ENCODE peak calls at places on chromosomes 16 and 17, in five cellular contexts. A is HFFc6, N is cardiac muscle cell, Z is Right ventricle myocardium superior, P is kidney glomerular epithelial cell. Y is an unnamed sample.
A peak's percentile ranks its signal among the peaks of the same experiment; 100 is the strongest.

GRCh38 chr16:86775401-86775985 is 197.1 kb downstream of the FOXL1 start:
- DNase-seq in A (no peak), N (no peak), Z (no peak), P (no peak), Y (no peak)

GRCh38 chr17:73910216-73910615 is 266.0 kb upstream of the SDK2 start:
- DNase-seq in A (no peak), N (no peak), Z (no peak), P (no peak), Y (no peak)

GRCh38 chr17:6589266-6589946 is 33.1 kb upstream of the PITPNM3 start:
- DNase-seq in A (peak; percentile 71), N (no peak), Z (no peak), P (no peak), Y (no peak)

GRCh38 chr16:48318630-48319029 is 66.6 kb downstream of the SIAH1 start:
- DNase-seq in A (peak; percentile 13), N (no peak), Z (no peak), P (no peak), Y (peak; percentile 26)

GRCh38 chr16:87501117-87501516 is 8.3 kb upstream of the ZCCHC14 start:
- DNase-seq in A (no peak), N (no peak), Z (no peak), P (no peak), Y (no peak)

GRCh38 chr17:42989726-42990652 is 8.2 kb upstream of the RPL27 start:
- DNase-seq in A (peak; percentile 86), N (no peak), Z (no peak), P (peak; percentile 18), Y (no peak)

GRCh38 chr16:14302031-14302398 is 230.9 kb downstream of the MRTFB start:
- DNase-seq in A (peak; percentile 40), N (peak; percentile 82), Z (peak; percentile 75), P (peak; percentile 64), Y (no peak)

GRCh38 chr17:61175298-61176142 is 224.1 kb upstream of the TBX2 start:
- DNase-seq in A (no peak), N (no peak), Z (no peak), P (no peak), Y (no peak)

GRCh38 chr16:77295896-77296295 is 96.7 kb downstream of the SYCE1L start:
- DNase-seq in A (no peak), N (no peak), Z (no peak), P (no peak), Y (no peak)

GRCh38 chr17:64166876-64167275 is 36.9 kb upstream of the ERN1 start:
- DNase-seq in A (no peak), N (no peak), Z (no peak), P (no peak), Y (no peak)